ENCODE peak calls at places on chromosomes 12 and 14, in ten cellular contexts. One of them, this sample, is unnamed.

GRCh38 chr12:118773956-118774723 is 207.2 kb upstream of the SRRM4 start:
- DNase-seq in brain pericyte: no peak
- DNase-seq in activated effector memory CD4-positive, alpha-beta T cell treated with anti-CD3 and anti-CD28 coated beads, Interleukin-2, amount 50 U/mL, for 16 hours: no peak
- DNase-seq in head of caudate nucleus: peak; percentile 81
- DNase-seq in activated naive CD8-positive, alpha-beta T cell treated with anti-CD3 and anti-CD28 coated beads, Interleukin-2, amount 50 U/mL, for 24 hours: no peak
- DNase-seq in H4: no peak
- DNase-seq in mucosa of descending colon: no peak
- DNase-seq in CD4-positive, alpha-beta memory T cell: no peak
- DNase-seq in AG09309: no peak
- DNase-seq in OCI-LY7: no peak
- DNase-seq in this sample: no peak

GRCh38 chr12:91978143-91978542 is 167.5 kb downstream of the BTG1 start:
- DNase-seq in brain pericyte: no peak
- DNase-seq in activated effector memory CD4-positive, alpha-beta T cell treated with anti-CD3 and anti-CD28 coated beads, Interleukin-2, amount 50 U/mL, for 16 hours: peak; percentile 64
- DNase-seq in head of caudate nucleus: no peak
- DNase-seq in activated naive CD8-positive, alpha-beta T cell treated with anti-CD3 and anti-CD28 coated beads, Interleukin-2, amount 50 U/mL, for 24 hours: no peak
- DNase-seq in H4: peak; percentile 25
- DNase-seq in mucosa of descending colon: no peak
- DNase-seq in CD4-positive, alpha-beta memory T cell: peak; percentile 80
- DNase-seq in AG09309: no peak
- DNase-seq in OCI-LY7: no peak
- DNase-seq in this sample: no peak

GRCh38 chr12:68397566-68398158 is 65.5 kb upstream of the MDM1 start:
- DNase-seq in brain pericyte: no peak
- DNase-seq in activated effector memory CD4-positive, alpha-beta T cell treated with anti-CD3 and anti-CD28 coated beads, Interleukin-2, amount 50 U/mL, for 16 hours: no peak
- DNase-seq in head of caudate nucleus: no peak
- DNase-seq in activated naive CD8-positive, alpha-beta T cell treated with anti-CD3 and anti-CD28 coated beads, Interleukin-2, amount 50 U/mL, for 24 hours: no peak
- DNase-seq in H4: no peak
- DNase-seq in mucosa of descending colon: no peak
- DNase-seq in CD4-positive, alpha-beta memory T cell: no peak
- DNase-seq in AG09309: no peak
- DNase-seq in OCI-LY7: no peak
- DNase-seq in this sample: no peak

GRCh38 chr12:114011711-114012110 is 45.6 kb upstream of the RBM19 start:
- DNase-seq in brain pericyte: no peak
- DNase-seq in activated effector memory CD4-positive, alpha-beta T cell treated with anti-CD3 and anti-CD28 coated beads, Interleukin-2, amount 50 U/mL, for 16 hours: no peak
- DNase-seq in head of caudate nucleus: peak; percentile 11
- DNase-seq in activated naive CD8-positive, alpha-beta T cell treated with anti-CD3 and anti-CD28 coated beads, Interleukin-2, amount 50 U/mL, for 24 hours: no peak
- DNase-seq in H4: no peak
- DNase-seq in mucosa of descending colon: no peak
- DNase-seq in CD4-positive, alpha-beta memory T cell: no peak
- DNase-seq in AG09309: no peak
- DNase-seq in OCI-LY7: no peak
- DNase-seq in this sample: no peak

GRCh38 chr14:31069343-31069742 is 43.2 kb upstream of the STRN3 start:
- DNase-seq in brain pericyte: no peak
- DNase-seq in activated effector memory CD4-positive, alpha-beta T cell treated with anti-CD3 and anti-CD28 coated beads, Interleukin-2, amount 50 U/mL, for 16 hours: no peak
- DNase-seq in head of caudate nucleus: no peak
- DNase-seq in activated naive CD8-positive, alpha-beta T cell treated with anti-CD3 and anti-CD28 coated beads, Interleukin-2, amount 50 U/mL, for 24 hours: no peak
- DNase-seq in H4: no peak
- DNase-seq in mucosa of descending colon: no peak
- DNase-seq in CD4-positive, alpha-beta memory T cell: no peak
- DNase-seq in AG09309: no peak
- DNase-seq in OCI-LY7: no peak
- DNase-seq in this sample: no peak

GRCh38 chr12:6699989-6700645 is 498 bp downstream of the PIANP start:
- DNase-seq in brain pericyte: no peak
- DNase-seq in activated effector memory CD4-positive, alpha-beta T cell treated with anti-CD3 and anti-CD28 coated beads, Interleukin-2, amount 50 U/mL, for 16 hours: peak; percentile 67
- DNase-seq in head of caudate nucleus: peak; percentile 54
- DNase-seq in activated naive CD8-positive, alpha-beta T cell treated with anti-CD3 and anti-CD28 coated beads, Interleukin-2, amount 50 U/mL, for 24 hours: no peak
- DNase-seq in H4: no peak
- DNase-seq in mucosa of descending colon: peak; percentile 35
- DNase-seq in CD4-positive, alpha-beta memory T cell: no peak
- DNase-seq in AG09309: no peak
- DNase-seq in OCI-LY7: peak; percentile 59
- DNase-seq in this sample: peak; percentile 37

GRCh38 chr12:20150835-20151234 is 217.5 kb upstream of the PDE3A start:
- DNase-seq in brain pericyte: no peak
- DNase-seq in activated effector memory CD4-positive, alpha-beta T cell treated with anti-CD3 and anti-CD28 coated beads, Interleukin-2, amount 50 U/mL, for 16 hours: no peak
- DNase-seq in head of caudate nucleus: no peak
- DNase-seq in activated naive CD8-positive, alpha-beta T cell treated with anti-CD3 and anti-CD28 coated beads, Interleukin-2, amount 50 U/mL, for 24 hours: no peak
- DNase-seq in H4: no peak
- DNase-seq in mucosa of descending colon: no peak
- DNase-seq in CD4-positive, alpha-beta memory T cell: no peak
- DNase-seq in AG09309: no peak
- DNase-seq in OCI-LY7: no peak
- DNase-seq in this sample: no peak

GRCh38 chr14:99079061-99079727 is 192.8 kb downstream of the BCL11B start:
- DNase-seq in brain pericyte: no peak
- DNase-seq in activated effector memory CD4-positive, alpha-beta T cell treated with anti-CD3 and anti-CD28 coated beads, Interleukin-2, amount 50 U/mL, for 16 hours: no peak
- DNase-seq in head of caudate nucleus: no peak
- DNase-seq in activated naive CD8-positive, alpha-beta T cell treated with anti-CD3 and anti-CD28 coated beads, Interleukin-2, amount 50 U/mL, for 24 hours: no peak
- DNase-seq in H4: no peak
- DNase-seq in mucosa of descending colon: no peak
- DNase-seq in CD4-positive, alpha-beta memory T cell: no peak
- DNase-seq in AG09309: no peak
- DNase-seq in OCI-LY7: no peak
- DNase-seq in this sample: no peak

GRCh38 chr12:93234641-93235040 is 143.1 kb upstream of the NUDT4 start:
- DNase-seq in brain pericyte: no peak
- DNase-seq in activated effector memory CD4-positive, alpha-beta T cell treated with anti-CD3 and anti-CD28 coated beads, Interleukin-2, amount 50 U/mL, for 16 hours: no peak
- DNase-seq in head of caudate nucleus: no peak
- DNase-seq in activated naive CD8-positive, alpha-beta T cell treated with anti-CD3 and anti-CD28 coated beads, Interleukin-2, amount 50 U/mL, for 24 hours: no peak
- DNase-seq in H4: no peak
- DNase-seq in mucosa of descending colon: no peak
- DNase-seq in CD4-positive, alpha-beta memory T cell: no peak
- DNase-seq in AG09309: no peak
- DNase-seq in OCI-LY7: no peak
- DNase-seq in this sample: peak; percentile 47

GRCh38 chr14:55128386-55129085 is 516 bp upstream of the LGALS3 start:
- DNase-seq in brain pericyte: no peak
- DNase-seq in activated effector memory CD4-positive, alpha-beta T cell treated with anti-CD3 and anti-CD28 coated beads, Interleukin-2, amount 50 U/mL, for 16 hours: no peak
- DNase-seq in head of caudate nucleus: no peak
- DNase-seq in activated naive CD8-positive, alpha-beta T cell treated with anti-CD3 and anti-CD28 coated beads, Interleukin-2, amount 50 U/mL, for 24 hours: no peak
- DNase-seq in H4: no peak
- DNase-seq in mucosa of descending colon: no peak
- DNase-seq in CD4-positive, alpha-beta memory T cell: peak; percentile 13
- DNase-seq in AG09309: no peak
- DNase-seq in OCI-LY7: no peak
- DNase-seq in this sample: no peak

GRCh38 chr14:31965735-31966598 is 111.1 kb upstream of the ARHGAP5 start:
- DNase-seq in brain pericyte: no peak
- DNase-seq in activated effector memory CD4-positive, alpha-beta T cell treated with anti-CD3 and anti-CD28 coated beads, Interleukin-2, amount 50 U/mL, for 16 hours: no peak
- DNase-seq in head of caudate nucleus: no peak
- DNase-seq in activated naive CD8-positive, alpha-beta T cell treated with anti-CD3 and anti-CD28 coated beads, Interleukin-2, amount 50 U/mL, for 24 hours: no peak
- DNase-seq in H4: no peak
- DNase-seq in mucosa of descending colon: no peak
- DNase-seq in CD4-positive, alpha-beta memory T cell: no peak
- DNase-seq in AG09309: no peak
- DNase-seq in OCI-LY7: no peak
- DNase-seq in this sample: no peak

GRCh38 chr12:13241833-13242232 is 45.3 kb downstream of the EMP1 start:
- DNase-seq in brain pericyte: no peak
- DNase-seq in activated effector memory CD4-positive, alpha-beta T cell treated with anti-CD3 and anti-CD28 coated beads, Interleukin-2, amount 50 U/mL, for 16 hours: no peak
- DNase-seq in head of caudate nucleus: no peak
- DNase-seq in activated naive CD8-positive, alpha-beta T cell treated with anti-CD3 and anti-CD28 coated beads, Interleukin-2, amount 50 U/mL, for 24 hours: no peak
- DNase-seq in H4: no peak
- DNase-seq in mucosa of descending colon: peak; percentile 40
- DNase-seq in CD4-positive, alpha-beta memory T cell: no peak
- DNase-seq in AG09309: no peak
- DNase-seq in OCI-LY7: no peak
- DNase-seq in this sample: no peak

GRCh38 chr12:52395761-52396434 is 10.2 kb downstream of the KRT82 start:
- DNase-seq in brain pericyte: no peak
- DNase-seq in activated effector memory CD4-positive, alpha-beta T cell treated with anti-CD3 and anti-CD28 coated beads, Interleukin-2, amount 50 U/mL, for 16 hours: no peak
- DNase-seq in head of caudate nucleus: no peak
- DNase-seq in activated naive CD8-positive, alpha-beta T cell treated with anti-CD3 and anti-CD28 coated beads, Interleukin-2, amount 50 U/mL, for 24 hours: peak; percentile 7
- DNase-seq in H4: no peak
- DNase-seq in mucosa of descending colon: peak; percentile 49
- DNase-seq in CD4-positive, alpha-beta memory T cell: no peak
- DNase-seq in AG09309: no peak
- DNase-seq in OCI-LY7: peak; percentile 33
- DNase-seq in this sample: peak; percentile 60

GRCh38 chr12:24195063-24195462 is 245.6 kb upstream of the SOX5 start:
- DNase-seq in brain pericyte: no peak
- DNase-seq in activated effector memory CD4-positive, alpha-beta T cell treated with anti-CD3 and anti-CD28 coated beads, Interleukin-2, amount 50 U/mL, for 16 hours: no peak
- DNase-seq in head of caudate nucleus: no peak
- DNase-seq in activated naive CD8-positive, alpha-beta T cell treated with anti-CD3 and anti-CD28 coated beads, Interleukin-2, amount 50 U/mL, for 24 hours: no peak
- DNase-seq in H4: no peak
- DNase-seq in mucosa of descending colon: no peak
- DNase-seq in CD4-positive, alpha-beta memory T cell: no peak
- DNase-seq in AG09309: no peak
- DNase-seq in OCI-LY7: no peak
- DNase-seq in this sample: no peak

GRCh38 chr14:64811676-64812075 is 68.0 kb downstream of the SPTB start:
- DNase-seq in brain pericyte: no peak
- DNase-seq in activated effector memory CD4-positive, alpha-beta T cell treated with anti-CD3 and anti-CD28 coated beads, Interleukin-2, amount 50 U/mL, for 16 hours: no peak
- DNase-seq in head of caudate nucleus: no peak
- DNase-seq in activated naive CD8-positive, alpha-beta T cell treated with anti-CD3 and anti-CD28 coated beads, Interleukin-2, amount 50 U/mL, for 24 hours: no peak
- DNase-seq in H4: no peak
- DNase-seq in mucosa of descending colon: no peak
- DNase-seq in CD4-positive, alpha-beta memory T cell: no peak
- DNase-seq in AG09309: no peak
- DNase-seq in OCI-LY7: no peak
- DNase-seq in this sample: no peak

GRCh38 chr14:34965912-34966311 is 16.9 kb upstream of the SRP54 start:
- DNase-seq in brain pericyte: no peak
- DNase-seq in activated effector memory CD4-positive, alpha-beta T cell treated with anti-CD3 and anti-CD28 coated beads, Interleukin-2, amount 50 U/mL, for 16 hours: no peak
- DNase-seq in head of caudate nucleus: no peak
- DNase-seq in activated naive CD8-positive, alpha-beta T cell treated with anti-CD3 and anti-CD28 coated beads, Interleukin-2, amount 50 U/mL, for 24 hours: no peak
- DNase-seq in H4: no peak
- DNase-seq in mucosa of descending colon: no peak
- DNase-seq in CD4-positive, alpha-beta memory T cell: no peak
- DNase-seq in AG09309: no peak
- DNase-seq in OCI-LY7: no peak
- DNase-seq in this sample: no peak

GRCh38 chr12:94208433-94208921 is 60.1 kb downstream of the PLXNC1 start:
- DNase-seq in brain pericyte: no peak
- DNase-seq in activated effector memory CD4-positive, alpha-beta T cell treated with anti-CD3 and anti-CD28 coated beads, Interleukin-2, amount 50 U/mL, for 16 hours: peak; percentile 78
- DNase-seq in head of caudate nucleus: no peak
- DNase-seq in activated naive CD8-positive, alpha-beta T cell treated with anti-CD3 and anti-CD28 coated beads, Interleukin-2, amount 50 U/mL, for 24 hours: peak; percentile 52
- DNase-seq in H4: no peak
- DNase-seq in mucosa of descending colon: no peak
- DNase-seq in CD4-positive, alpha-beta memory T cell: no peak
- DNase-seq in AG09309: no peak
- DNase-seq in OCI-LY7: peak; percentile 22
- DNase-seq in this sample: no peak

GRCh38 chr12:125079084-125079483 is 13.8 kb downstream of the AACS start:
- DNase-seq in brain pericyte: no peak
- DNase-seq in activated effector memory CD4-positive, alpha-beta T cell treated with anti-CD3 and anti-CD28 coated beads, Interleukin-2, amount 50 U/mL, for 16 hours: no peak
- DNase-seq in head of caudate nucleus: no peak
- DNase-seq in activated naive CD8-positive, alpha-beta T cell treated with anti-CD3 and anti-CD28 coated beads, Interleukin-2, amount 50 U/mL, for 24 hours: no peak
- DNase-seq in H4: no peak
- DNase-seq in mucosa of descending colon: no peak
- DNase-seq in CD4-positive, alpha-beta memory T cell: no peak
- DNase-seq in AG09309: no peak
- DNase-seq in OCI-LY7: no peak
- DNase-seq in this sample: no peak

GRCh38 chr12:50562485-50563433 is 58.0 kb downstream of the DIP2B start:
- DNase-seq in brain pericyte: no peak
- DNase-seq in activated effector memory CD4-positive, alpha-beta T cell treated with anti-CD3 and anti-CD28 coated beads, Interleukin-2, amount 50 U/mL, for 16 hours: no peak
- DNase-seq in head of caudate nucleus: no peak
- DNase-seq in activated naive CD8-positive, alpha-beta T cell treated with anti-CD3 and anti-CD28 coated beads, Interleukin-2, amount 50 U/mL, for 24 hours: no peak
- DNase-seq in H4: no peak
- DNase-seq in mucosa of descending colon: no peak
- DNase-seq in CD4-positive, alpha-beta memory T cell: no peak
- DNase-seq in AG09309: no peak
- DNase-seq in OCI-LY7: no peak
- DNase-seq in this sample: no peak

GRCh38 chr14:95475540-95476240 is 40.8 kb downstream of the SYNE3 start:
- DNase-seq in brain pericyte: no peak
- DNase-seq in activated effector memory CD4-positive, alpha-beta T cell treated with anti-CD3 and anti-CD28 coated beads, Interleukin-2, amount 50 U/mL, for 16 hours: no peak
- DNase-seq in head of caudate nucleus: no peak
- DNase-seq in activated naive CD8-positive, alpha-beta T cell treated with anti-CD3 and anti-CD28 coated beads, Interleukin-2, amount 50 U/mL, for 24 hours: no peak
- DNase-seq in H4: no peak
- DNase-seq in mucosa of descending colon: no peak
- DNase-seq in CD4-positive, alpha-beta memory T cell: no peak
- DNase-seq in AG09309: no peak
- DNase-seq in OCI-LY7: no peak
- DNase-seq in this sample: no peak

GRCh38 chr14:103521438-103521961 is 1.1 kb downstream of the CKB start:
- DNase-seq in brain pericyte: no peak
- DNase-seq in activated effector memory CD4-positive, alpha-beta T cell treated with anti-CD3 and anti-CD28 coated beads, Interleukin-2, amount 50 U/mL, for 16 hours: no peak
- DNase-seq in head of caudate nucleus: no peak
- DNase-seq in activated naive CD8-positive, alpha-beta T cell treated with anti-CD3 and anti-CD28 coated beads, Interleukin-2, amount 50 U/mL, for 24 hours: no peak
- DNase-seq in H4: no peak
- DNase-seq in mucosa of descending colon: no peak
- DNase-seq in CD4-positive, alpha-beta memory T cell: peak; percentile 24
- DNase-seq in AG09309: no peak
- DNase-seq in OCI-LY7: no peak
- DNase-seq in this sample: no peak

GRCh38 chr12:132523576-132524331 is 33.8 kb downstream of the FBRSL1 start:
- DNase-seq in brain pericyte: no peak
- DNase-seq in activated effector memory CD4-positive, alpha-beta T cell treated with anti-CD3 and anti-CD28 coated beads, Interleukin-2, amount 50 U/mL, for 16 hours: peak; percentile 88
- DNase-seq in head of caudate nucleus: peak; percentile 78
- DNase-seq in activated naive CD8-positive, alpha-beta T cell treated with anti-CD3 and anti-CD28 coated beads, Interleukin-2, amount 50 U/mL, for 24 hours: peak; percentile 83
- DNase-seq in H4: peak; percentile 37
- DNase-seq in mucosa of descending colon: peak; percentile 81
- DNase-seq in CD4-positive, alpha-beta memory T cell: peak; percentile 69
- DNase-seq in AG09309: no peak
- DNase-seq in OCI-LY7: peak; percentile 59
- DNase-seq in this sample: peak; percentile 80

GRCh38 chr14:67199016-67199415 is 9.8 kb downstream of the GARIN2 start:
- DNase-seq in brain pericyte: no peak
- DNase-seq in activated effector memory CD4-positive, alpha-beta T cell treated with anti-CD3 and anti-CD28 coated beads, Interleukin-2, amount 50 U/mL, for 16 hours: no peak
- DNase-seq in head of caudate nucleus: no peak
- DNase-seq in activated naive CD8-positive, alpha-beta T cell treated with anti-CD3 and anti-CD28 coated beads, Interleukin-2, amount 50 U/mL, for 24 hours: no peak
- DNase-seq in H4: no peak
- DNase-seq in mucosa of descending colon: no peak
- DNase-seq in CD4-positive, alpha-beta memory T cell: no peak
- DNase-seq in AG09309: no peak
- DNase-seq in OCI-LY7: no peak
- DNase-seq in this sample: no peak

GRCh38 chr12:76047060-76047459 is 15.5 kb upstream of the PHLDA1 start:
- DNase-seq in brain pericyte: no peak
- DNase-seq in activated effector memory CD4-positive, alpha-beta T cell treated with anti-CD3 and anti-CD28 coated beads, Interleukin-2, amount 50 U/mL, for 16 hours: no peak
- DNase-seq in head of caudate nucleus: no peak
- DNase-seq in activated naive CD8-positive, alpha-beta T cell treated with anti-CD3 and anti-CD28 coated beads, Interleukin-2, amount 50 U/mL, for 24 hours: no peak
- DNase-seq in H4: no peak
- DNase-seq in mucosa of descending colon: no peak
- DNase-seq in CD4-positive, alpha-beta memory T cell: no peak
- DNase-seq in AG09309: no peak
- DNase-seq in OCI-LY7: no peak
- DNase-seq in this sample: no peak

GRCh38 chr12:52066346-52067080 is 3.3 kb upstream of the ATG101 start:
- DNase-seq in brain pericyte: no peak
- DNase-seq in activated effector memory CD4-positive, alpha-beta T cell treated with anti-CD3 and anti-CD28 coated beads, Interleukin-2, amount 50 U/mL, for 16 hours: no peak
- DNase-seq in head of caudate nucleus: no peak
- DNase-seq in activated naive CD8-positive, alpha-beta T cell treated with anti-CD3 and anti-CD28 coated beads, Interleukin-2, amount 50 U/mL, for 24 hours: no peak
- DNase-seq in H4: no peak
- DNase-seq in mucosa of descending colon: no peak
- DNase-seq in CD4-positive, alpha-beta memory T cell: no peak
- DNase-seq in AG09309: no peak
- DNase-seq in OCI-LY7: no peak
- DNase-seq in this sample: no peak

GRCh38 chr14:52313903-52314481 is at the start of gene PTGER2:
- DNase-seq in brain pericyte: peak; percentile 71
- DNase-seq in activated effector memory CD4-positive, alpha-beta T cell treated with anti-CD3 and anti-CD28 coated beads, Interleukin-2, amount 50 U/mL, for 16 hours: peak; percentile 92
- DNase-seq in head of caudate nucleus: peak; percentile 15
- DNase-seq in activated naive CD8-positive, alpha-beta T cell treated with anti-CD3 and anti-CD28 coated beads, Interleukin-2, amount 50 U/mL, for 24 hours: peak; percentile 88
- DNase-seq in H4: peak; percentile 76
- DNase-seq in mucosa of descending colon: peak; percentile 94
- DNase-seq in CD4-positive, alpha-beta memory T cell: peak; percentile 71
- DNase-seq in AG09309: peak; percentile 63
- DNase-seq in OCI-LY7: no peak
- DNase-seq in this sample: peak; percentile 91

GRCh38 chr14:105748204-105748578 is 221.8 kb downstream of the TMEM121 start:
- DNase-seq in brain pericyte: no peak
- DNase-seq in activated effector memory CD4-positive, alpha-beta T cell treated with anti-CD3 and anti-CD28 coated beads, Interleukin-2, amount 50 U/mL, for 16 hours: no peak
- DNase-seq in head of caudate nucleus: no peak
- DNase-seq in activated naive CD8-positive, alpha-beta T cell treated with anti-CD3 and anti-CD28 coated beads, Interleukin-2, amount 50 U/mL, for 24 hours: peak; percentile 21
- DNase-seq in H4: no peak
- DNase-seq in mucosa of descending colon: no peak
- DNase-seq in CD4-positive, alpha-beta memory T cell: no peak
- DNase-seq in AG09309: no peak
- DNase-seq in OCI-LY7: no peak
- DNase-seq in this sample: peak; percentile 65

GRCh38 chr14:100129161-100129589 is 30.3 kb downstream of the DEGS2 start:
- DNase-seq in brain pericyte: no peak
- DNase-seq in activated effector memory CD4-positive, alpha-beta T cell treated with anti-CD3 and anti-CD28 coated beads, Interleukin-2, amount 50 U/mL, for 16 hours: no peak
- DNase-seq in head of caudate nucleus: no peak
- DNase-seq in activated naive CD8-positive, alpha-beta T cell treated with anti-CD3 and anti-CD28 coated beads, Interleukin-2, amount 50 U/mL, for 24 hours: no peak
- DNase-seq in H4: no peak
- DNase-seq in mucosa of descending colon: no peak
- DNase-seq in CD4-positive, alpha-beta memory T cell: no peak
- DNase-seq in AG09309: peak; percentile 8
- DNase-seq in OCI-LY7: no peak
- DNase-seq in this sample: no peak

This sample was measured in left ventricle myocardium superior.